ENCODE peak calls at places on chromosomes 12 and 14, in eight cellular contexts. One of them, this sample, is unnamed.

GRCh38 chr12:59382678-59383425 is 213.0 kb upstream of the SLC16A7 start:
- DNase-seq in ovary: no peak
- DNase-seq in adrenal gland: no peak
- DNase-seq in CD8-positive, alpha-beta memory T cell: no peak
- DNase-seq in left lung: no peak
- DNase-seq in stomach: no peak
- DNase-seq in SK-N-SH: no peak
- DNase-seq in thoracic aorta: no peak
- DNase-seq in this sample: no peak

GRCh38 chr12:57890191-57891120 is 43.9 kb upstream of the CTDSP2 start:
- DNase-seq in ovary: no peak
- DNase-seq in adrenal gland: no peak
- DNase-seq in CD8-positive, alpha-beta memory T cell: no peak
- DNase-seq in left lung: no peak
- DNase-seq in stomach: no peak
- DNase-seq in SK-N-SH: no peak
- DNase-seq in thoracic aorta: no peak
- DNase-seq in this sample: peak; percentile 41

GRCh38 chr14:53948181-53948884 is 8.3 kb downstream of the BMP4 start:
- DNase-seq in ovary: no peak
- DNase-seq in adrenal gland: no peak
- DNase-seq in CD8-positive, alpha-beta memory T cell: no peak
- DNase-seq in left lung: no peak
- DNase-seq in stomach: no peak
- DNase-seq in SK-N-SH: no peak
- DNase-seq in thoracic aorta: no peak
- DNase-seq in this sample: no peak

GRCh38 chr14:69755784-69756183 is 11.2 kb upstream of the SRSF5 start:
- DNase-seq in ovary: no peak
- DNase-seq in adrenal gland: no peak
- DNase-seq in CD8-positive, alpha-beta memory T cell: no peak
- DNase-seq in left lung: no peak
- DNase-seq in stomach: no peak
- DNase-seq in SK-N-SH: no peak
- DNase-seq in thoracic aorta: no peak
- DNase-seq in this sample: no peak

GRCh38 chr12:98127336-98127679 is 388.1 kb upstream of the TMPO start:
- DNase-seq in ovary: no peak
- DNase-seq in adrenal gland: no peak
- DNase-seq in CD8-positive, alpha-beta memory T cell: no peak
- DNase-seq in left lung: no peak
- DNase-seq in stomach: no peak
- DNase-seq in SK-N-SH: no peak
- DNase-seq in thoracic aorta: no peak
- DNase-seq in this sample: no peak

GRCh38 chr14:90274019-90274418 is 17.7 kb downstream of the PSMC1 start:
- DNase-seq in ovary: no peak
- DNase-seq in adrenal gland: no peak
- DNase-seq in CD8-positive, alpha-beta memory T cell: no peak
- DNase-seq in left lung: no peak
- DNase-seq in stomach: no peak
- DNase-seq in SK-N-SH: peak; percentile 52
- DNase-seq in thoracic aorta: no peak
- DNase-seq in this sample: no peak

GRCh38 chr12:91023326-91024004 is 18.7 kb upstream of the EPYC start:
- DNase-seq in ovary: no peak
- DNase-seq in adrenal gland: no peak
- DNase-seq in CD8-positive, alpha-beta memory T cell: no peak
- DNase-seq in left lung: no peak
- DNase-seq in stomach: no peak
- DNase-seq in SK-N-SH: no peak
- DNase-seq in thoracic aorta: no peak
- DNase-seq in this sample: peak; percentile 46

GRCh38 chr14:34912182-34912581 is 37.0 kb upstream of the BAZ1A start:
- DNase-seq in ovary: no peak
- DNase-seq in adrenal gland: no peak
- DNase-seq in CD8-positive, alpha-beta memory T cell: no peak
- DNase-seq in left lung: no peak
- DNase-seq in stomach: no peak
- DNase-seq in SK-N-SH: no peak
- DNase-seq in thoracic aorta: no peak
- DNase-seq in this sample: no peak

GRCh38 chr12:45415393-45415817 is 199.5 kb downstream of the ANO6 start:
- DNase-seq in ovary: no peak
- DNase-seq in adrenal gland: peak; percentile 51
- DNase-seq in CD8-positive, alpha-beta memory T cell: no peak
- DNase-seq in left lung: no peak
- DNase-seq in stomach: no peak
- DNase-seq in SK-N-SH: no peak
- DNase-seq in thoracic aorta: peak; percentile 73
- DNase-seq in this sample: peak; percentile 98

GRCh38 chr12:57101892-57102695 is 9.1 kb downstream of the STAT6 start:
- DNase-seq in ovary: no peak
- DNase-seq in adrenal gland: peak; percentile 49
- DNase-seq in CD8-positive, alpha-beta memory T cell: no peak
- DNase-seq in left lung: no peak
- DNase-seq in stomach: peak; percentile 58
- DNase-seq in SK-N-SH: peak; percentile 40
- DNase-seq in thoracic aorta: no peak
- DNase-seq in this sample: no peak

GRCh38 chr12:56256326-56256960 is 1.7 kb downstream of the ANKRD52 start:
- DNase-seq in ovary: no peak
- DNase-seq in adrenal gland: peak; percentile 74
- DNase-seq in CD8-positive, alpha-beta memory T cell: no peak
- DNase-seq in left lung: no peak
- DNase-seq in stomach: no peak
- DNase-seq in SK-N-SH: no peak
- DNase-seq in thoracic aorta: no peak
- DNase-seq in this sample: no peak

GRCh38 chr14:24339284-24340151 is at the start of gene RIPK3:
- DNase-seq in ovary: no peak
- DNase-seq in adrenal gland: no peak
- DNase-seq in CD8-positive, alpha-beta memory T cell: peak; percentile 57
- DNase-seq in left lung: peak; percentile 94
- DNase-seq in stomach: peak; percentile 80
- DNase-seq in SK-N-SH: no peak
- DNase-seq in thoracic aorta: no peak
- DNase-seq in this sample: no peak

GRCh38 chr14:99350751-99351150 is 78.8 kb upstream of the BCL11B start:
- DNase-seq in ovary: no peak
- DNase-seq in adrenal gland: no peak
- DNase-seq in CD8-positive, alpha-beta memory T cell: no peak
- DNase-seq in left lung: no peak
- DNase-seq in stomach: no peak
- DNase-seq in SK-N-SH: peak; percentile 44
- DNase-seq in thoracic aorta: no peak
- DNase-seq in this sample: no peak

GRCh38 chr14:63486729-63487128 is 56.4 kb downstream of the PPP2R5E start:
- DNase-seq in ovary: no peak
- DNase-seq in adrenal gland: no peak
- DNase-seq in CD8-positive, alpha-beta memory T cell: no peak
- DNase-seq in left lung: no peak
- DNase-seq in stomach: no peak
- DNase-seq in SK-N-SH: no peak
- DNase-seq in thoracic aorta: no peak
- DNase-seq in this sample: no peak

DNA sequence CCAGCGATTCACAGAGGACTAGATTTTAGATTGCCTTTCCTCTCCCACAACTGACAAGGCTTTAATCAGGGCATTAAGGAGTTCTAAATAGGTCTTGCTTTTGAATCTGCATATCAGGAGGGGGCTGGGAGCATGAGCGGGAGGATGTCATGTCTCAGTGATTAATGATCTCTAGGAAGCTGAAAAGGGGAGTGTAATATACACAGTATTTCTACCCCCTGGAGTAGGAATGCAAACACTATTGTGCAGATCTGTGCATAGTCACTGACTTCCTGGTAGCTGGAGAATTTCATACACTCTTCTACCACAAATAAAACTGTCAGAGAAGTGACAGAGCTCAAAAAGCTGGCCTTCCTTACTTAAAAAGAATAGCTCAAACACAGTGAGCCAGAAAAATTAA is 65.7 kb downstream of the RIC8B start:
- DNase-seq in ovary: no peak
- DNase-seq in adrenal gland: no peak
- DNase-seq in CD8-positive, alpha-beta memory T cell: no peak
- DNase-seq in left lung: no peak
- DNase-seq in stomach: no peak
- DNase-seq in SK-N-SH: peak; percentile 7
- DNase-seq in thoracic aorta: no peak
- DNase-seq in this sample: peak; percentile 2
- H3K27ac ChIP-seq in ovary: no peak overlapping the region
- H3K27ac ChIP-seq in adrenal gland: no peak overlapping the region
- H3K27ac ChIP-seq in CD8-positive, alpha-beta memory T cell: no peak overlapping the region
- H3K27ac ChIP-seq in left lung: no peak overlapping the region
- H3K27ac ChIP-seq in stomach: peak overlapping the region; percentile 1
- H3K27ac ChIP-seq in SK-N-SH: no peak overlapping the region
- H3K27ac ChIP-seq in thoracic aorta: no peak overlapping the region
- H3K27ac ChIP-seq in this sample: no peak overlapping the region

GRCh38 chr12:108495823-108496579 is 19.1 kb upstream of the FICD start:
- DNase-seq in ovary: no peak
- DNase-seq in adrenal gland: no peak
- DNase-seq in CD8-positive, alpha-beta memory T cell: no peak
- DNase-seq in left lung: no peak
- DNase-seq in stomach: no peak
- DNase-seq in SK-N-SH: peak; percentile 55
- DNase-seq in thoracic aorta: no peak
- DNase-seq in this sample: no peak

GRCh38 chr12:108498136-108498535 is 16.9 kb upstream of the FICD start:
- DNase-seq in ovary: no peak
- DNase-seq in adrenal gland: no peak
- DNase-seq in CD8-positive, alpha-beta memory T cell: no peak
- DNase-seq in left lung: no peak
- DNase-seq in stomach: no peak
- DNase-seq in SK-N-SH: no peak
- DNase-seq in thoracic aorta: no peak
- DNase-seq in this sample: no peak

GRCh38 chr12:108491256-108491655 is 23.8 kb upstream of the FICD start:
- DNase-seq in ovary: no peak
- DNase-seq in adrenal gland: no peak
- DNase-seq in CD8-positive, alpha-beta memory T cell: no peak
- DNase-seq in left lung: no peak
- DNase-seq in stomach: no peak
- DNase-seq in SK-N-SH: no peak
- DNase-seq in thoracic aorta: no peak
- DNase-seq in this sample: no peak

DNA sequence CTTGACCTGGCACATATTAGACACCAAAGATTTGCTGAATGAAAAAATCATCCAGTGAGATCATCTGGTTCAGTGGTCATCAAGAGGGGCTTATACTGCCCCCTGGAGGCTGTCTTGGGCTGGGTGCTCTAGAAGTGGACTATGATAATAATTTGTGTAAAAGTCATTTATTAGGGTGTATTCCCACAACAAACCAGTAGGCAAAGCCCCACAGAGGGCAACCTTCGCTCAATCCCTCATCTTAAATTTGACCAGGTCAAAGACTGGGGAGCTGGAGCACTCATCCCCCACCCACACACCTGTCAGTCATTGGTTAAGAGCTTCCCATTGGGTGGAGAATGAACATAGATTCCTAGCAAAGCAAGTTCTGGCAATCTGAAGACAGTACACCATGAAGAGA is 20.0 kb upstream of the FICD start:
- DNase-seq in ovary: no peak
- DNase-seq in adrenal gland: no peak
- DNase-seq in CD8-positive, alpha-beta memory T cell: no peak
- DNase-seq in left lung: no peak
- DNase-seq in stomach: no peak
- DNase-seq in SK-N-SH: peak; percentile 59
- DNase-seq in thoracic aorta: no peak
- DNase-seq in this sample: peak; percentile 39
- H3K4me1 ChIP-seq in ovary: no peaks in the 10 kb centered on the region
- H3K4me1 ChIP-seq in adrenal gland: no peaks in the 10 kb centered on the region
- H3K4me1 ChIP-seq in CD8-positive, alpha-beta memory T cell: no peaks in the 10 kb centered on the region
- H3K4me1 ChIP-seq in left lung: no peaks in the 10 kb centered on the region
- H3K4me1 ChIP-seq in stomach: no peaks in the 10 kb centered on the region
- H3K4me1 ChIP-seq in SK-N-SH: peaks cover 14% of the 10 kb centered on the region
- H3K4me1 ChIP-seq in thoracic aorta: no peaks in the 10 kb centered on the region
- H3K4me1 ChIP-seq in this sample: no peaks in the 10 kb centered on the region

GRCh38 chr14:68549057-68549421 is 243.8 kb downstream of the ZFP36L1 start:
- DNase-seq in ovary: no peak
- DNase-seq in adrenal gland: peak; percentile 74
- DNase-seq in CD8-positive, alpha-beta memory T cell: no peak
- DNase-seq in left lung: no peak
- DNase-seq in stomach: no peak
- DNase-seq in SK-N-SH: no peak
- DNase-seq in thoracic aorta: no peak
- DNase-seq in this sample: peak; percentile 94
- H3K27ac ChIP-seq in ovary: peak overlapping the region; percentile 50
- H3K27ac ChIP-seq in adrenal gland: peak overlapping the region; percentile 90
- H3K27ac ChIP-seq in CD8-positive, alpha-beta memory T cell: no peak overlapping the region
- H3K27ac ChIP-seq in left lung: peak overlapping the region; percentile 80
- H3K27ac ChIP-seq in stomach: peak overlapping the region; percentile 87
- H3K27ac ChIP-seq in SK-N-SH: peak overlapping the region; percentile 72
- H3K27ac ChIP-seq in thoracic aorta: peak overlapping the region; percentile 99
- H3K27ac ChIP-seq in this sample: peak overlapping the region; percentile 100

GRCh38 chr14:103372017-103372416 is 13.2 kb upstream of the MARK3 start:
- DNase-seq in ovary: no peak
- DNase-seq in adrenal gland: no peak
- DNase-seq in CD8-positive, alpha-beta memory T cell: no peak
- DNase-seq in left lung: no peak
- DNase-seq in stomach: no peak
- DNase-seq in SK-N-SH: no peak
- DNase-seq in thoracic aorta: no peak
- DNase-seq in this sample: no peak

GRCh38 chr14:103372552-103373304 is 12.5 kb upstream of the MARK3 start:
- DNase-seq in ovary: no peak
- DNase-seq in adrenal gland: peak; percentile 86
- DNase-seq in CD8-positive, alpha-beta memory T cell: no peak
- DNase-seq in left lung: no peak
- DNase-seq in stomach: peak; percentile 30
- DNase-seq in SK-N-SH: no peak
- DNase-seq in thoracic aorta: peak; percentile 19
- DNase-seq in this sample: peak; percentile 94

GRCh38 chr14:103370087-103370486 is 15.1 kb upstream of the MARK3 start:
- DNase-seq in ovary: no peak
- DNase-seq in adrenal gland: no peak
- DNase-seq in CD8-positive, alpha-beta memory T cell: no peak
- DNase-seq in left lung: no peak
- DNase-seq in stomach: no peak
- DNase-seq in SK-N-SH: no peak
- DNase-seq in thoracic aorta: no peak
- DNase-seq in this sample: no peak

GRCh38 chr14:103366741-103367140 is 18.5 kb upstream of the MARK3 start:
- DNase-seq in ovary: no peak
- DNase-seq in adrenal gland: no peak
- DNase-seq in CD8-positive, alpha-beta memory T cell: no peak
- DNase-seq in left lung: no peak
- DNase-seq in stomach: no peak
- DNase-seq in SK-N-SH: no peak
- DNase-seq in thoracic aorta: no peak
- DNase-seq in this sample: no peak

DNA sequence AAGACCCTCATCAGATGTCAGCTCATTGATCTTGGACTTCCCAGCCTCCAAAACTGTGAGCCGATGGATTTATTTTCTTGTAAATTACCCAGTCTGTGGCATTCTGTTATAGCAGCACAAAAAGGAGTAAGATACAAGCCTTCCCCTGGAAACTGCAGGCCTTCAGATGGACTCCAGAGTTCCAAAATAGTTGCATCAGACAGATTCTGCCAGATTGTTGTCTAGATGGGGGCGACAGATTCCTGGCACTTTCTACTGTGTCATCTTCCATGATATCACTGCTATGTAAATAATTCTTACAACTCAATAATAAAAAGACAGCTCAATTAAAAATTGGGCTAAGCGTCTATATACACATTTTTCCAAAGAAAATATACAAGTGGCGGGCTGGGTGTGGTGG is 17.2 kb upstream of the MARK3 start:
- DNase-seq in ovary: no peak
- DNase-seq in adrenal gland: no peak
- DNase-seq in CD8-positive, alpha-beta memory T cell: no peak
- DNase-seq in left lung: no peak
- DNase-seq in stomach: no peak
- DNase-seq in SK-N-SH: no peak
- DNase-seq in thoracic aorta: no peak
- DNase-seq in this sample: no peak
- H3K4me1 ChIP-seq in ovary: no peaks in the 10 kb centered on the region
- H3K4me1 ChIP-seq in adrenal gland: no peaks in the 10 kb centered on the region
- H3K4me1 ChIP-seq in CD8-positive, alpha-beta memory T cell: no peaks in the 10 kb centered on the region
- H3K4me1 ChIP-seq in left lung: no peaks in the 10 kb centered on the region
- H3K4me1 ChIP-seq in stomach: no peaks in the 10 kb centered on the region
- H3K4me1 ChIP-seq in SK-N-SH: no peaks in the 10 kb centered on the region
- H3K4me1 ChIP-seq in thoracic aorta: no peaks in the 10 kb centered on the region
- H3K4me1 ChIP-seq in this sample: peaks cover 2% of the 10 kb centered on the region